ENCODE peak calls at places on chromosomes 5 and 9, in eight cellular contexts. V is left kidney; B is left colon; Y is stimulated activated naive CD4-positive, alpha-beta T cell; I is amniotic stem cell; L is tibial artery; D is nucleus accumbens; R is H9. X is an unnamed sample.

GRCh38 chr5:36482812-36483211 is 123.6 kb upstream of the SLC1A3 start:
- DNase-seq in B (no peak), L (no peak), D (no peak), V (no peak), I (no peak), R (no peak), Y (no peak), X (no peak)

GRCh38 chr9:135746565-135746964 is 44.6 kb downstream of the KCNT1 start:
- DNase-seq in R (no peak), V (no peak), L (no peak), B (no peak), D (no peak), Y (no peak), I (no peak), X (no peak)

GRCh38 chr9:83933804-83934203 is 12.6 kb upstream of the KIF27 start:
- DNase-seq in V (no peak), I (no peak), B (no peak), Y (no peak), R (no peak), L (no peak), D (no peak), X (no peak)

GRCh38 chr9:90915693-90916092 is 114.1 kb downstream of the SYK start:
- DNase-seq in Y (no peak), B (peak; percentile 47), D (no peak), V (peak; percentile 42), I (no peak), R (peak; percentile 63), L (no peak), X (no peak)

GRCh38 chr5:35777358-35778087 is 79.2 kb upstream of the IL7R start:
- DNase-seq in D (peak; percentile 25), I (peak; percentile 91), L (peak; percentile 51), B (peak; percentile 49), V (peak; percentile 87), Y (peak; percentile 78), R (peak; percentile 47), X (peak; percentile 57)

GRCh38 chr5:160260881-160261815 is 31.8 kb downstream of the FABP6 start:
- DNase-seq in V (peak; percentile 76), I (no peak), B (peak; percentile 78), L (no peak), R (no peak), D (no peak), Y (no peak), X (no peak)

GRCh38 chr9:69078581-69078980 is 43.0 kb downstream of the FXN start:
- DNase-seq in R (no peak), Y (no peak), D (no peak), V (no peak), L (peak; percentile 80), B (no peak), I (no peak), X (no peak)

GRCh38 chr9:137878146-137878941 is 762 bp downstream of the CACNA1B start:
- DNase-seq in Y (peak; percentile 30), I (no peak), L (no peak), R (peak; percentile 87), D (no peak), V (peak; percentile 94), B (no peak), X (no peak)

GRCh38 chr9:96486351-96487029 is 36.5 kb downstream of the HABP4 start:
- DNase-seq in I (peak; percentile 69), Y (no peak), L (peak; percentile 79), V (peak; percentile 32), D (no peak), B (no peak), R (no peak), X (no peak)

GRCh38 chr5:132103969-132104391 is 30.4 kb downstream of the CSF2 start:
- DNase-seq in B (no peak), Y (no peak), L (no peak), V (no peak), I (no peak), D (no peak), R (no peak), X (no peak)

GRCh38 chr9:79975471-79976316 is 403.9 kb downstream of the TLE4 start:
- DNase-seq in B (no peak), Y (no peak), L (no peak), R (peak; percentile 28), I (no peak), V (peak; percentile 86), D (no peak), X (no peak)

GRCh38 chr5:89351975-89352374 is 469.0 kb upstream of the MEF2C start:
- DNase-seq in V (no peak), D (no peak), I (no peak), Y (no peak), R (no peak), B (no peak), L (no peak), X (no peak)

GRCh38 chr5:87722286-87722685 is 309.6 kb upstream of the CCNH start:
- DNase-seq in Y (no peak), R (no peak), D (no peak), I (no peak), L (no peak), B (no peak), V (no peak), X (no peak)

GRCh38 chr9:115142502-115143265 is 24.7 kb upstream of the TNC start:
- DNase-seq in D (peak; percentile 43), I (no peak), R (no peak), Y (no peak), V (no peak), L (no peak), B (no peak), X (no peak)

GRCh38 chr9:117718085-117718484 is 13.9 kb downstream of the TLR4 start:
- DNase-seq in D (no peak), I (no peak), V (no peak), Y (no peak), L (peak; percentile 40), B (no peak), R (no peak), X (no peak)

GRCh38 chr9:2085719-2086515 is 70.8 kb downstream of the SMARCA2 start:
- DNase-seq in I (no peak), R (no peak), Y (no peak), V (no peak), D (no peak), B (no peak), L (no peak), X (no peak)

GRCh38 chr5:27682600-27682999 is 644.2 kb upstream of the CDH9 start:
- DNase-seq in V (no peak), R (peak; percentile 61), I (no peak), L (no peak), B (no peak), Y (no peak), D (no peak), X (no peak)

GRCh38 chr5:154590093-154590724 is 112.2 kb upstream of the HAND1 start:
- DNase-seq in B (no peak), I (no peak), R (no peak), D (no peak), Y (no peak), L (no peak), V (no peak), X (no peak)

GRCh38 chr5:160978944-160979343 is 126.9 kb upstream of the ATP10B start:
- DNase-seq in B (no peak), V (no peak), R (no peak), L (no peak), D (no peak), Y (no peak), I (no peak), X (no peak)

GRCh38 chr5:132262882-132263547 is 5.5 kb downstream of the PDLIM4 start:
- DNase-seq in I (no peak), D (no peak), B (no peak), V (no peak), Y (no peak), L (no peak), R (no peak), X (no peak)

GRCh38 chr9:77488439-77489126 is 159.5 kb downstream of the GNA14 start:
- DNase-seq in V (no peak), Y (no peak), B (no peak), L (no peak), D (no peak), R (peak; percentile 36), I (no peak), X (no peak)

GRCh38 chr9:86469476-86470087 is 115.4 kb upstream of the TUT7 start:
- DNase-seq in V (no peak), I (no peak), Y (no peak), D (no peak), L (no peak), B (no peak), R (no peak), X (no peak)

GRCh38 chr5:124980174-124980941 is 233.9 kb upstream of the ZNF608 start:
- DNase-seq in Y (no peak), D (peak; percentile 42), L (no peak), V (no peak), B (no peak), R (peak; percentile 75), I (no peak), X (no peak)

GRCh38 chr9:8651830-8652229 is 852.3 kb upstream of the DMAC1 start:
- DNase-seq in I (no peak), B (no peak), L (no peak), Y (no peak), R (no peak), V (no peak), D (no peak), X (no peak)

GRCh38 chr9:85430659-85431370 is 310.9 kb downstream of the AGTPBP1 start:
- DNase-seq in R (no peak), V (peak; percentile 71), Y (no peak), I (no peak), D (peak; percentile 28), B (no peak), L (no peak), X (no peak)

GRCh38 chr5:956941-957729 is 51.5 kb upstream of the NKD2 start:
- DNase-seq in I (peak; percentile 43), L (no peak), B (no peak), V (peak; percentile 73), D (no peak), R (peak; percentile 34), Y (peak; percentile 13), X (no peak)

X was measured in effector CD8-positive, alpha-beta T cell.